ENCODE peak calls at places on chromosomes 4 and X, in four cellular contexts. F is K562, L is HL-60, K is GM12878. R is an unnamed sample.
A peak's percentile ranks its signal among the peaks of the same experiment; 100 is the strongest.

GRCh38 chr4:2939383-2940243 is 23.6 kb downstream of the NOP14 start:
- DNase-seq in F (no peak), L (no peak), K (no peak), R (no peak)

GRCh38 chr4:113384600-113384999 is 335.1 kb downstream of the ANK2 start:
- DNase-seq in F (no peak), L (no peak), K (no peak), R (no peak)

GRCh38 chr4:49032440-49033161 is 46.5 kb downstream of the CWH43 start:
- DNase-seq in F (peak; percentile 36), L (peak; percentile 32), K (no peak), R (peak; percentile 5)

GRCh38 chr4:95318483-95318882 is 230.3 kb downstream of the UNC5C start:
- DNase-seq in F (no peak), L (no peak), K (no peak), R (no peak)

GRCh38 chrX:19776753-19777152 is 110.6 kb downstream of the SH3KBP1 start:
- DNase-seq in F (no peak), L (peak; percentile 11), K (no peak), R (no peak)

GRCh38 chr4:57037982-57038604 is 59.4 kb downstream of the POLR2B start:
- DNase-seq in F (peak; percentile 59), L (peak; percentile 16), K (no peak), R (no peak)

GRCh38 chr4:40547446-40548132 is 82.1 kb downstream of the RBM47 start:
- DNase-seq in F (no peak), L (no peak), K (no peak), R (no peak)

GRCh38 chr4:95450294-95450693 is 98.5 kb downstream of the UNC5C start:
- DNase-seq in F (no peak), L (no peak), K (no peak), R (no peak)

GRCh38 chr4:132504438-132504837 is 644.7 kb upstream of the PCDH10 start:
- DNase-seq in F (no peak), L (no peak), K (no peak), R (no peak)

DNA sequence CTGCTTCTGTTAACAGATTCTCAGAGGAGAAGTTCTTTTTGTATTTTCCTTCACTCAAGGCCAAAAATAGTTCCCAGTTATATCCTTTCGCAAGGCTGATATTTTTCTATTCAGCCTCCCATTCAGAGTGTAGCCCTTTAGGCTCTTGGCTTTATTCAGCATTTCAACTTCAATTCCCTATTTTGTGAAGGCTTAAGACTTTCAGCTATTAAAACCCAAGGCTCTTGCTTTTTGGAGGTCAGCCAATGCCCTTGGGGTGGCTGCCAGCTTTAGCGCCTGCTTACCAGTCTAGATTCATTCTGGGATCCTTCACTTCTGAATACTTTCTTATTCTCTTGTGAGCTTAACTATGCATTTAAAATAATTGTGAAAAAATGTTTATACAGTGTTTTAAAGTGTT is 57.3 kb upstream of the ADGRA3 start:
- DNase-seq in F (no peak), L (no peak), K (no peak), R (no peak)
- TF ChIP-seq SPI1 in F (no peak), L (no peak), K (no peak), R (no peak)

GRCh38 chr4:173037242-173037641 is 131.4 kb upstream of the GALNT7 start:
- DNase-seq in F (no peak), L (no peak), K (no peak), R (no peak)

GRCh38 chr4:173038192-173038896 is 130.3 kb upstream of the GALNT7 start:
- DNase-seq in F (no peak), L (no peak), K (no peak), R (no peak)

GRCh38 chr4:173040200-173040599 is 128.4 kb upstream of the GALNT7 start:
- DNase-seq in F (no peak), L (peak; percentile 4), K (no peak), R (no peak)

GRCh38 chr4:173041482-173041881 is 127.1 kb upstream of the GALNT7 start:
- DNase-seq in F (no peak), L (no peak), K (no peak), R (no peak)

DNA sequence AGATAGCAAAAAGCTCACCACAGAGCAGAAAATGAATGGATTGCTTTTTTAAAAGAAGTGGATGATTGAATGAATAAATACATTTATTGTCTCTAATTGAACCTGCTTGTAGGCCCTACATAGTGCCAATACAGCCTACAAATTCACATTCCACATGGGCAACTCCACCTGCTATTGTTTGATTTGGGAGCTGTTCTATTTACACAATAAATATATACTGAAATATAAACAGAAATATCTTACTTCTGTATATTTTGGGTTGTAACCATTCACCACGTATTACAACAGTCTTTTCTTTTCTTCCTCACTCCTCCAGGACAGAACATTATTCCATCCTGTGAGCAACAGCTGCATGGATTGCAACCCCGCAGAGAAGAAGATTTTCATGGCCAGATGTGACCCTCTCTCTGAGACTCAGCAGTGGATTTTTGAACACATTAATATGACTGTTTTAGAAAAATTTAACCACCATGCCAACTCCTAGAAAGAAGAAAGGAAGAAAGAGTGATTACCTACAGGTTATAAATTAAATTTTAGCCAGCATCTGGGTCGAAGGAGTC is 128.9 kb upstream of the GALNT7 start:
- DNase-seq in F (no peak), L (no peak), K (no peak), R (no peak)
- TF ChIP-seq SPI1 in F (no peak), L (no peak), K (no peak), R (no peak)

GRCh38 chrX:11504234-11504633 is 161.5 kb downstream of the ARHGAP6 start:
- DNase-seq in F (no peak), L (no peak), K (no peak), R (no peak)

GRCh38 chrX:11499076-11500044 is 166.4 kb downstream of the ARHGAP6 start:
- DNase-seq in F (no peak), L (no peak), K (no peak), R (no peak)
- TF ChIP-seq SPI1 in F (no peak), L (no peak), K (no peak), R (no peak)

GRCh38 chr4:148284526-148285193 is 157.6 kb downstream of the NR3C2 start:
- DNase-seq in F (no peak), L (no peak), K (no peak), R (no peak)
- TF ChIP-seq SPI1 in F (no peak), L (no peak), K (no peak), R (no peak)

GRCh38 chr4:127732623-127733199 is 2.5 kb downstream of the SLC25A31 start:
- DNase-seq in F (no peak), L (peak; percentile 6), K (peak; percentile 12), R (peak; percentile 25)

GRCh38 chr4:127734976-127735375 is 4.8 kb downstream of the SLC25A31 start:
- DNase-seq in F (no peak), L (no peak), K (no peak), R (no peak)

GRCh38 chr4:127731406-127731805 is 1.2 kb downstream of the SLC25A31 start:
- DNase-seq in F (no peak), L (no peak), K (no peak), R (no peak)

GRCh38 chr4:127730142-127730913 is at the start of gene SLC25A31:
- DNase-seq in F (no peak), L (no peak), K (no peak), R (no peak)
- TF ChIP-seq SPI1 in F (no peak), L (no peak), K (no peak), R (no peak)

DNA sequence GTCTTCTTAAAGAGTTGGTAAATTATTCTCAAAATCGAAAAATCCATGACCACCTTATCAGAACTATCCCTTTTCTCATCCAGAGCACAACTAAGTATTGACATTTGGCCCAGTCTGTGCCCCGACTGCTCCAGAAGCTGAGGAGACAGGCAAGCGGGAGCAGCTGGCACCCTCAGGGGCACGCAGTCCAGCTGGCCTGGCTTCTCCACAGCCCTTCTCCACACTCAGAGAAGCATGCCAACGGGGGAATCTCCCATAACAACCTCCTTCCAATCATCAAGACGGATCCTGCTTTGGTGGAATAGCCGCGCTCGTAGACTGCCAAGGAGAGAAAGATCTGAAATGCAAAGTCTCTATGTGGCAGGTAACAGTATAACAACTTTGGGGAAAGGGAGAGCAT is 85.5 kb downstream of the AFAP1 start:
- DNase-seq in F (no peak), L (no peak), K (no peak), R (no peak)
- TF ChIP-seq SPI1 in F (no peak), L (no peak), K (no peak), R (no peak)

R was measured in GM12891.